ENCODE peak calls at places on chromosomes 6 and 20, in six cellular contexts. One of them, this sample, is unnamed.

GRCh38 chr6:87714093-87714809 is 12.2 kb upstream of the AKIRIN2 start:
- DNase-seq in GM23338: no peak
- DNase-seq in MM.1S: no peak
- DNase-seq in AG04450: no peak
- DNase-seq in AG09309: no peak
- DNase-seq in uterus: no peak
- DNase-seq in this sample: no peak

GRCh38 chr6:41428402-41428994 is 93.1 kb downstream of the NCR2 start:
- DNase-seq in GM23338: no peak
- DNase-seq in MM.1S: no peak
- DNase-seq in AG04450: no peak
- DNase-seq in AG09309: peak; percentile 21
- DNase-seq in uterus: peak; percentile 83
- DNase-seq in this sample: no peak

GRCh38 chr6:78868124-78868523 is 773 bp downstream of the IRAK1BP1 start:
- DNase-seq in GM23338: no peak
- DNase-seq in MM.1S: no peak
- DNase-seq in AG04450: no peak
- DNase-seq in AG09309: no peak
- DNase-seq in uterus: no peak
- DNase-seq in this sample: no peak

GRCh38 chr6:63267828-63268227 is 52.0 kb downstream of the LGSN start:
- DNase-seq in GM23338: no peak
- DNase-seq in MM.1S: no peak
- DNase-seq in AG04450: no peak
- DNase-seq in AG09309: no peak
- DNase-seq in uterus: no peak
- DNase-seq in this sample: no peak

GRCh38 chr20:6490849-6491248 is 276.6 kb upstream of the BMP2 start:
- DNase-seq in GM23338: no peak
- DNase-seq in MM.1S: no peak
- DNase-seq in AG04450: no peak
- DNase-seq in AG09309: no peak
- DNase-seq in uterus: no peak
- DNase-seq in this sample: no peak

GRCh38 chr6:167031082-167031709 is 32.0 kb downstream of the CEP43 start:
- DNase-seq in GM23338: no peak
- DNase-seq in MM.1S: no peak
- DNase-seq in AG04450: no peak
- DNase-seq in AG09309: no peak
- DNase-seq in uterus: no peak
- DNase-seq in this sample: no peak

GRCh38 chr6:130781557-130781956 is 45.6 kb upstream of the SMLR1 start:
- DNase-seq in GM23338: no peak
- DNase-seq in MM.1S: no peak
- DNase-seq in AG04450: no peak
- DNase-seq in AG09309: no peak
- DNase-seq in uterus: no peak
- DNase-seq in this sample: no peak

GRCh38 chr6:51844391-51844735 is 243.1 kb downstream of the PKHD1 start:
- DNase-seq in GM23338: peak; percentile 54
- DNase-seq in MM.1S: peak; percentile 22
- DNase-seq in AG04450: no peak
- DNase-seq in AG09309: no peak
- DNase-seq in uterus: no peak
- DNase-seq in this sample: no peak

GRCh38 chr20:8523684-8524083 is 391.6 kb downstream of the PLCB1 start:
- DNase-seq in GM23338: peak; percentile 35
- DNase-seq in MM.1S: no peak
- DNase-seq in AG04450: no peak
- DNase-seq in AG09309: no peak
- DNase-seq in uterus: no peak
- DNase-seq in this sample: no peak

GRCh38 chr20:35648836-35649235 is 15.9 kb downstream of the CPNE1 start:
- DNase-seq in GM23338: no peak
- DNase-seq in MM.1S: no peak
- DNase-seq in AG04450: no peak
- DNase-seq in AG09309: no peak
- DNase-seq in uterus: no peak
- DNase-seq in this sample: no peak

GRCh38 chr6:80771941-80772340 is 665.5 kb downstream of the BCKDHB start:
- DNase-seq in GM23338: peak; percentile 73
- DNase-seq in MM.1S: peak; percentile 21
- DNase-seq in AG04450: no peak
- DNase-seq in AG09309: no peak
- DNase-seq in uterus: no peak
- DNase-seq in this sample: no peak

GRCh38 chr6:145551164-145551563 is 184.2 kb downstream of the EPM2A start:
- DNase-seq in GM23338: no peak
- DNase-seq in MM.1S: no peak
- DNase-seq in AG04450: no peak
- DNase-seq in AG09309: no peak
- DNase-seq in uterus: no peak
- DNase-seq in this sample: no peak

DNA sequence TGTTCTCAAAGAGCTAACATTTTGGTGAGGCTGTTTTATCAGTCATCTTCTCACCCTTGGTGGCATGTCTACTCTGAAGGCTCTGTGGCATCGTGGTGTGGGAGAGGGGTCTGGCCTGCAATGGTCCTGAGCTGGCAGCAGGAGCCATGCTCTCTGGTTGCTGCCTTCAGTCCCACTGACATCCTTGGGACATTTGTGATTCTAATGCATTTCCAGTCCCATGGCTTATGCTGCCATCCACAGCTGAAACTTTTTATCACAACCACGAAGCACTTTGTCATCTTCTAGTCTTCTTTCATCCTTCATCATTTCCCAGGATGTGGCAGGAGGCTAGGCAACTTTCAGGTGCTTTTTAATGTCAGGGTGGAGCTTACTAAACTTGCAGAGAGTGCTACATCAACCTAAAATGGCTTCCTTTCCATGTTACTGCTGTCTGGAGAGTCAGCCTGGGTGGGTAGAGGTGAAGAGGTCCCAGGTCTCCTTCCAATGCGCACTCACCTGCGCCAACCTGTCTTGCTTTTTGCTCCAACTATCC is 77.1 kb downstream of the GPR63 start:
- DNase-seq in GM23338: peak; percentile 15
- DNase-seq in MM.1S: no peak
- DNase-seq in AG04450: no peak
- DNase-seq in AG09309: no peak
- DNase-seq in uterus: no peak
- DNase-seq in this sample: no peak
- TF ChIP-seq CTCF in GM23338: no peak
- TF ChIP-seq CTCF in MM.1S: peak; percentile 15
- TF ChIP-seq CTCF in AG04450: no peak
- TF ChIP-seq CTCF in AG09309: no peak
- TF ChIP-seq CTCF in uterus: no peak
- TF ChIP-seq CTCF in this sample: no peak

DNA sequence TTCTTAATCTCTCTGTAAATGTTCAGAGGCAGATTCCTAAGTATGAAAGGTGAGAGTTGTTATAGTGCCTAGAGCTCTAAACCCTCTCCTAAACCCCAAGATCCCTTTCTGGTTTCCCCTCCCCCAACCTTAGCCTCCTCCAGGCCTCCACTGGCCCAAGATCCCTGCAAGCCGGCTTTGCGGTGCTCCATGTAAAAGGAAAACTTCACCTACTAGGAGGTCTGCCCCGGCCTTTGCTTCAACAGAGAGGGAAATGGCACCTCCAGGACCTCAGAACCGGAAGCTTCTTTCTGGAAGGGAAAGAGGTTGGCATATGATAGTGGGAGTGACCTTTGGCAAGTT is 2.3 kb downstream of the RRBP1 start:
- DNase-seq in GM23338: peak; percentile 46
- DNase-seq in MM.1S: no peak
- DNase-seq in AG04450: no peak
- DNase-seq in AG09309: no peak
- DNase-seq in uterus: no peak
- DNase-seq in this sample: no peak
- H3K4me3 ChIP-seq in GM23338: peak overlapping the region; percentile 83
- H3K4me3 ChIP-seq in MM.1S: peak overlapping the region; percentile 95
- H3K4me3 ChIP-seq in AG04450: peak overlapping the region; percentile 79
- H3K4me3 ChIP-seq in AG09309: peak overlapping the region; percentile 80
- H3K4me3 ChIP-seq in uterus: no peak overlapping the region
- H3K4me3 ChIP-seq in this sample: no peak overlapping the region

DNA sequence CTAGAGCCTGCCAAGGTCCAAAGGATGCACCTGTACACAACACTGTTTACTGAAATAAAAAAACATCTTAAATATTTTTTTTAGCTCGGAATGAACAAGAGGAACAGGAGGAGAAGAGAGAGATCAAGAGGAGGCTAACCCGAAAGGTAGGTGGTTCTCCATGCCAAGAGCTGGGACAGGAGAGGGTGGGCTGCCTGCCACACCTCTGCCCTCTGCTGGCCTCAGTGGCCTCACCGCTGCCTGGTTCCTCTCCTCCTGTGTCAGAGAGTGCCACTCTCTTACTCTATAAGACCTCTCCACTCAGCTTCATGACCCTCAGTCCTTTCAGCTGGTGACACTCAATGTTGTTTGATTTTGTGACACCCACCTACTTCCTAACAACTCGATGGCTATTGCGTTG is 50.2 kb downstream of the TBC1D7 start:
- DNase-seq in GM23338: peak; percentile 72
- DNase-seq in MM.1S: peak; percentile 30
- DNase-seq in AG04450: no peak
- DNase-seq in AG09309: no peak
- DNase-seq in uterus: no peak
- DNase-seq in this sample: no peak
- TF ChIP-seq CTCF in GM23338: peak; percentile 72
- TF ChIP-seq CTCF in MM.1S: peak; percentile 46
- TF ChIP-seq CTCF in AG04450: no peak
- TF ChIP-seq CTCF in AG09309: no peak
- TF ChIP-seq CTCF in uterus: no peak
- TF ChIP-seq CTCF in this sample: peak; percentile 60

DNA sequence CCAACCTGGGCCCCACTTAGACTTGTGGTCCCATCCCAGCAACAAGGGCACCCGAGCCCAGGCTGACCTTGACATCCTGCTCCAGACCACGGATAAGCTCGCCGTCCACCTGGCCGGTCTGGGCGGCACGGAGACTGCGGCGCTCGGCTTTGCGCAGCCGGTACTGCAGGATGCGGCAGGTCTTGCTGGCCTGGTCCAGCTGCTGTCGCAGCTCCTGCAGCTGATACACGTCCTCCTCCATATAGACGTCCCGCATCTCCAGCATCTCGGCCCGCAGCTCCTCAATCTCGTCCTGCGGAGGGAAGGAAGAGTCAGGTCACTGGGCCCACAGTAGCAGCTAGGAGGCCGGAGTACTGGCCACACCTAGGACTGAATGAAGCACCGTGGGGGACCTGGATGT is 36.8 kb upstream of the TLDC2 start:
- DNase-seq in GM23338: no peak
- DNase-seq in MM.1S: no peak
- DNase-seq in AG04450: no peak
- DNase-seq in AG09309: no peak
- DNase-seq in uterus: no peak
- DNase-seq in this sample: no peak
- H3K4me3 ChIP-seq in GM23338: no peak overlapping the region
- H3K4me3 ChIP-seq in MM.1S: no peak overlapping the region
- H3K4me3 ChIP-seq in AG04450: no peak overlapping the region
- H3K4me3 ChIP-seq in AG09309: no peak overlapping the region
- H3K4me3 ChIP-seq in uterus: no peak overlapping the region
- H3K4me3 ChIP-seq in this sample: no peak overlapping the region

DNA sequence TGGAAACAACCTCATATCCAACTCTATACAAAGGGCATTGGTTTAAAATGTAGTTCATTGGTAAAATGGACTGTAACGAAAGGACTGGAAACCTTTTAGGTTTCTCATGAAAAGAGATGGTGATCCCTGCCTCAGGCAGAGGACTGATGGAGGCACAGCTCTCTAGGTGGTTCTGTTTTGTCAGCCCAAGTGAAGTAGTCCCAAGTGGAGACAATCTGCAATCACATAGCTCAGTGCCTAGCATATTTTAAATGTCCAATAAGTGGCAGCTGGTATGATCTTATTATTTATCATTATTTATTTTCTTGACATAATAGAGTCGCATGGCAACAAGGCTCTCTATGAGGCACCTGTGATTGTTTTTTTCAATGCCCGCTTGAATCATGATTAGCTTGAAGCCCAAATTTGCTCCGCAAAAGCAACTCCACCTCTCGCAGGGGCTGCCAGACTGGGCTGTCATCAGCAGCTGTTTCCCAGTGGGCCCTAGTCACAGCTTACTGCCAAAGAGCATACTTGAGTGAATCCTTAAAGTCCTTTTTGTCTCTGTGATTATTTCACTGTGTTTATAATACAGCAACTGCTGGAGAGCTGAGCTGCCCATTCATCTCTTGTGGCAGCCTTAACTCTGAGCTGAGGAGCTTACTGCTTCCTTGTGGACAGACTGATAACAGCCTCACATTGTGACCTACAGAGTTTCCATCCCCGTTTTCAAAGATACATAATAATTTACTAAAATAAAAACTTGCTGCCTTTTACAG is 19.7 kb upstream of the ENPP1 start:
- DNase-seq in GM23338: peak; percentile 17
- DNase-seq in MM.1S: no peak
- DNase-seq in AG04450: no peak
- DNase-seq in AG09309: no peak
- DNase-seq in uterus: peak; percentile 36
- DNase-seq in this sample: no peak
- TF ChIP-seq CTCF in GM23338: peak; percentile 25
- TF ChIP-seq CTCF in MM.1S: no peak
- TF ChIP-seq CTCF in AG04450: peak; percentile 47
- TF ChIP-seq CTCF in AG09309: peak; percentile 56
- TF ChIP-seq CTCF in uterus: peak; percentile 45
- TF ChIP-seq CTCF in this sample: no peak

GRCh38 chr6:24907959-24908358 is 27.8 kb downstream of the RIPOR2 start:
- DNase-seq in GM23338: no peak
- DNase-seq in MM.1S: no peak
- DNase-seq in AG04450: no peak
- DNase-seq in AG09309: no peak
- DNase-seq in uterus: no peak
- DNase-seq in this sample: no peak
- H3K4me3 ChIP-seq in GM23338: no peak overlapping the region
- H3K4me3 ChIP-seq in MM.1S: no peak overlapping the region
- H3K4me3 ChIP-seq in AG04450: no peak overlapping the region
- H3K4me3 ChIP-seq in AG09309: no peak overlapping the region
- H3K4me3 ChIP-seq in uterus: peak overlapping the region; percentile 85
- H3K4me3 ChIP-seq in this sample: no peak overlapping the region